ENCODE peak calls at places on chromosomes 6 and 20, in ten cellular contexts. C, Z, N, R, L, W, P, S, I and E are unnamed samples. For H3K4me1 and H3K36me3, the result is how much of the 10 kb centered on the place peaks cover.

GRCh38 chr6:3045777-3046176 is 22.5 kb upstream of the RIPK1 start:
- DNase-seq in Z (no peak), S (no peak), R (no peak), C (no peak), L (no peak), P (no peak), W (no peak), N (no peak), I (no peak), E (no peak)

GRCh38 chr6:155248021-155249001 is 15.5 kb upstream of the CLDN20 start:
- DNase-seq in W (no peak), Z (peak), L (peak), R (no peak), N (peak), S (peak), I (no peak), P (peak), C (peak), E (peak)

GRCh38 chr20:23655551-23656211 is 17.9 kb upstream of the CST3 start:
- DNase-seq in W (peak), N (peak), I (no peak), L (peak), R (no peak), S (no peak), C (no peak), Z (no peak), P (no peak), E (no peak)

GRCh38 chr20:58659841-58660240 is 8.8 kb downstream of the STX16 start:
- DNase-seq in L (no peak), C (no peak), Z (no peak), R (no peak), P (no peak), W (no peak), I (no peak), N (no peak), S (no peak), E (no peak)

GRCh38 chr20:270517-270916 is 13.0 kb downstream of the DEFB132 start:
- DNase-seq in N (no peak), I (no peak), P (no peak), Z (no peak), C (no peak), W (no peak), R (no peak), L (no peak), S (no peak), E (no peak)

GRCh38 chr6:42300185-42300584 is 82.5 kb upstream of the MRPS10 start:
- DNase-seq in C (no peak), L (no peak), I (no peak), Z (no peak), S (no peak), W (no peak), N (no peak), P (no peak), R (no peak), E (no peak)

GRCh38 chr6:130382872-130383490 is 17.2 kb downstream of the TMEM200A start:
- DNase-seq in L (no peak), S (no peak), W (no peak), P (no peak), N (no peak), C (no peak), Z (no peak), R (no peak), I (no peak), E (no peak)

GRCh38 chr6:25684565-25684964 is 32.5 kb downstream of the SCGN start:
- DNase-seq in Z (no peak), S (no peak), R (no peak), N (no peak), W (no peak), L (no peak), I (no peak), C (no peak), P (no peak), E (no peak)

GRCh38 chr20:20210327-20210726 is 157.6 kb upstream of the INSM1 start:
- DNase-seq in L (no peak), P (no peak), S (no peak), Z (no peak), W (no peak), R (peak), I (no peak), C (no peak), N (no peak), E (no peak)

GRCh38 chr20:1555952-1556351 is 1.6 kb downstream of the SIRPD start:
- DNase-seq in R (no peak), P (no peak), S (no peak), Z (no peak), W (no peak), N (no peak), C (no peak), I (no peak), L (no peak), E (no peak)

GRCh38 chr6:108650781-108651180 is 90.1 kb downstream of the FOXO3 start:
- DNase-seq in P (peak), L (no peak), R (no peak), C (no peak), S (no peak), W (no peak), N (peak), Z (peak), I (no peak), E (no peak)

GRCh38 chr6:13048113-13048512 is 280.2 kb downstream of the TBC1D7 start:
- DNase-seq in C (peak), L (no peak), P (no peak), R (no peak), Z (no peak), W (no peak), I (no peak), S (no peak), N (no peak), E (no peak)

GRCh38 chr20:35617397-35618031 is 1.9 kb downstream of the SPAG4 start:
- DNase-seq in W (peak), L (peak), C (peak), S (peak), P (peak), N (peak), R (no peak), Z (peak), I (peak), E (peak)

GRCh38 chr6:12602951-12603710 is 113.4 kb upstream of the PHACTR1 start:
- DNase-seq in R (no peak), S (peak), N (peak), L (no peak), W (no peak), I (no peak), P (peak), Z (peak), C (peak), E (no peak)

GRCh38 chr20:57747889-57748456 is 38.2 kb upstream of the PMEPA1 start:
- DNase-seq in S (no peak), I (no peak), R (peak), W (peak), P (no peak), L (peak), C (no peak), N (no peak), Z (no peak), E (no peak)

GRCh38 chr6:81814365-81815109 is 62.1 kb upstream of the TENT5A start:
- DNase-seq in N (peak), R (no peak), S (no peak), P (no peak), I (no peak), Z (peak), C (no peak), L (no peak), W (no peak), E (no peak)

GRCh38 chr6:147949981-147950622 is 392.5 kb upstream of the SASH1 start:
- DNase-seq in L (no peak), N (peak), W (no peak), S (no peak), Z (peak), C (no peak), I (no peak), R (no peak), P (no peak), E (no peak)

GRCh38 chr6:17768388-17768787 is 61.7 kb upstream of the NUP153 start:
- DNase-seq in Z (peak), P (peak), L (no peak), R (no peak), S (no peak), N (peak), I (no peak), W (no peak), C (no peak), E (peak)

GRCh38 chr20:1186367-1186991 is 1.7 kb upstream of the TMEM74B start:
- DNase-seq in I (no peak), Z (no peak), P (peak), N (no peak), C (no peak), W (no peak), S (no peak), R (no peak), L (no peak), E (no peak)

GRCh38 chr6:120230008-120230407 is 880.4 kb upstream of the MAN1A1 start:
- DNase-seq in N (no peak), S (no peak), C (no peak), R (no peak), P (no peak), L (no peak), Z (no peak), W (no peak), I (no peak), E (no peak)

GRCh38 chr6:29747688-29748250 is 24.5 kb downstream of the HLA-F start:
- DNase-seq in W (no peak), R (no peak), L (no peak), P (no peak), N (no peak), I (no peak), S (no peak), C (no peak), Z (no peak), E (peak)

GRCh38 chr6:165245287-165245686 is 64.1 kb downstream of the C6orf118 start:
- DNase-seq in I (no peak), S (no peak), W (no peak), R (no peak), C (no peak), P (peak), Z (no peak), N (peak), L (no peak), E (no peak)

GRCh38 chr6:125182237-125183018 is 28.9 kb downstream of the TPD52L1 start:
- DNase-seq in S (no peak), I (no peak), C (peak), N (peak), L (no peak), P (no peak), R (no peak), Z (no peak), W (no peak), E (no peak)

GRCh38 chr6:108655840-108656650 is 95.3 kb downstream of the FOXO3 start:
- DNase-seq in L (no peak), Z (peak), W (no peak), N (peak), C (no peak), I (no peak), P (peak), S (no peak), R (no peak), E (no peak)

GRCh38 chr20:50218987-50219435 is 28.4 kb downstream of the CEBPB start:
- DNase-seq in C (peak), N (no peak), W (no peak), Z (no peak), I (no peak), R (no peak), S (no peak), P (no peak), L (no peak), E (no peak)

GRCh38 chr20:50219520-50220086 is 29.0 kb downstream of the CEBPB start:
- DNase-seq in N (no peak), C (no peak), I (no peak), Z (no peak), L (no peak), P (no peak), R (no peak), S (no peak), W (no peak), E (no peak)

GRCh38 chr20:50221501-50222323 is 31.1 kb downstream of the CEBPB start:
- DNase-seq in R (no peak), Z (peak), S (no peak), W (peak), L (peak), N (no peak), P (no peak), C (no peak), I (no peak), E (no peak)

GRCh38 chr20:50220894-50221266 is 30.2 kb downstream of the CEBPB start:
- DNase-seq in C (no peak), S (no peak), W (no peak), I (no peak), P (no peak), N (no peak), R (no peak), L (no peak), Z (no peak), E (no peak)

GRCh38 chr20:50220093-50220893 is 29.7 kb downstream of the CEBPB start:
- DNase-seq in C (no peak), W (no peak), P (no peak), L (no peak), S (no peak), Z (no peak), I (no peak), N (no peak), R (no peak), E (no peak)
- H3K4me1 ChIP-seq in C (under half), W (under half), P (under half), L (under half), S (under half), Z (under half), I (under half), N (under half), R (half or more), E (under half)

GRCh38 chr6:111989743-111990142 is 64.2 kb upstream of the CCN6 start:
- DNase-seq in S (no peak), L (no peak), P (no peak), R (no peak), I (no peak), Z (no peak), W (no peak), C (no peak), N (no peak), E (no peak)
- H3K4me3 ChIP-seq in S (no peak), L (no peak), P (no peak), R (no peak), I (peak), Z (no peak), W (no peak), C (no peak), N (no peak), E (no peak)

DNA sequence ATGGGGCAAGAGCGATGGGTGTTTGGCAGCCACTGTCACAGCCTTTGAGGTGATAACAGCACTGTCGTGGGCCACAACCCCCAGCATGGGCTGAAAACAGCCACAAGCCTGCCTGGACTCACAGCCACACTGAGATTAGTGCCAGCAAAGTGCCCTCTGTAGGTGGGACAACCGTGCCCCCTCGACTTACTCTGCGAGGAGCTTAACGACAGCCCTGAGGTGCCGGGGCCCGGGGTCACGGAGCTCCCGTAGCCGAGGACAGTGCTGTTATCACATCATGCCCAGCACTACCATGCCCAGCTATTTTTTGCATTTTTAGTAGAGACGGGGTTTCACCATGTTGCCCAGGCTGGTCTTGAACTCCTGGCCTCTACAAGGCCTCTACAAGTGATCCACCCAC is 36.6 kb downstream of the SUMO4 start:
- DNase-seq in R (no peak), L (no peak), Z (no peak), N (no peak), S (no peak), I (no peak), W (peak), P (no peak), C (no peak), E (no peak)
- H3K36me3 ChIP-seq in R (under half), L (under half), Z (under half), N (under half), S (under half), I (under half), W (under half), P (under half), C (under half), E (under half)

GRCh38 chr20:47332381-47333206 is 23.9 kb downstream of the ZMYND8 start:
- DNase-seq in N (no peak), P (no peak), I (no peak), R (no peak), C (no peak), W (no peak), S (no peak), L (no peak), Z (no peak), E (no peak)

GRCh38 chr20:47328841-47329448 is 27.6 kb downstream of the ZMYND8 start:
- DNase-seq in S (peak), I (no peak), L (no peak), Z (no peak), C (peak), W (no peak), R (no peak), N (no peak), P (no peak), E (no peak)

GRCh38 chr20:47327711-47328110 is 28.8 kb downstream of the ZMYND8 start:
- DNase-seq in N (no peak), W (peak), S (no peak), I (no peak), L (no peak), C (no peak), Z (no peak), R (no peak), P (no peak), E (no peak)

GRCh38 chr20:47330933-47331708 is 25.4 kb downstream of the ZMYND8 start:
- DNase-seq in R (no peak), I (no peak), Z (peak), P (no peak), S (no peak), L (no peak), N (peak), W (no peak), C (no peak), E (no peak)

GRCh38 chr20:47330071-47330470 is 26.4 kb downstream of the ZMYND8 start:
- DNase-seq in Z (no peak), L (no peak), W (no peak), N (no peak), P (no peak), C (no peak), R (no peak), I (no peak), S (no peak), E (no peak)
- H3K4me1 ChIP-seq in Z (under half), L (under half), W (half or more), N (half or more), P (under half), C (under half), R (half or more), I (under half), S (half or more), E (under half)